ENCODE peak calls at places on chromosomes 11 and 22, in five cellular contexts. C, W, E, D and O are unnamed samples.

GRCh38 chr11:64869571-64870175 is 8.7 kb downstream of the EHD1 start:
- DNase-seq in C (no peak), W (no peak), E (no peak), D (no peak), O (no peak)

GRCh38 chr22:29306175-29306829 is at the start of gene GAS2L1:
- DNase-seq in C (peak), W (peak), E (peak), D (peak), O (peak)

GRCh38 chr11:115222863-115223530 is 281.2 kb downstream of the CADM1 start:
- DNase-seq in C (no peak), W (no peak), E (no peak), D (no peak), O (no peak)

GRCh38 chr22:44024288-44024908 is at the start of gene PARVB:
- DNase-seq in C (no peak), W (no peak), E (no peak), D (no peak), O (peak)

GRCh38 chr11:18394928-18395734 is 768 bp downstream of the LDHA start:
- DNase-seq in C (peak), W (no peak), E (no peak), D (no peak), O (no peak)

GRCh38 chr11:74443071-74443864 is 24.1 kb downstream of the KCNE3 start:
- DNase-seq in C (peak), W (no peak), E (no peak), D (no peak), O (no peak)

GRCh38 chr11:1049431-1049891 is 12.9 kb upstream of the MUC6 start:
- DNase-seq in C (no peak), W (no peak), E (no peak), D (no peak), O (no peak)

GRCh38 chr11:74276581-74276980 is 34.9 kb downstream of the P4HA3 start:
- DNase-seq in C (peak), W (no peak), E (no peak), D (no peak), O (peak)

GRCh38 chr22:35308480-35308945 is 8.8 kb downstream of the TOM1 start:
- DNase-seq in C (no peak), W (no peak), E (no peak), D (no peak), O (no peak)

GRCh38 chr22:46220921-46221320 is 29.2 kb downstream of the CDPF1 start:
- DNase-seq in C (peak), W (no peak), E (no peak), D (no peak), O (peak)

GRCh38 chr22:47836957-47837356 is 1074.5 kb downstream of the TBC1D22A start:
- DNase-seq in C (peak), W (peak), E (no peak), D (no peak), O (peak)